ENCODE peak calls at places on chromosomes 4 and X, in ten cellular contexts. Z is dorsolateral prefrontal cortex, K is GM12864, E is tibial artery, M is foreskin fibroblast, B is astrocyte, I is left ventricle myocardium inferior, A is OCI-LY7, S is suprapubic skin, H is stomach. C is an unnamed sample.
A peak's percentile ranks its signal among the peaks of the same experiment; 100 is the strongest.

GRCh38 chr4:89489338-89489771 is 181.8 kb upstream of the GPRIN3 start:
- DNase-seq in Z (no peak), K (no peak), E (peak; percentile 33), M (no peak), B (no peak), I (peak; percentile 15), A (no peak), S (no peak), H (no peak), C (no peak)

GRCh38 chrX:75648803-75649588 is 126.2 kb upstream of the ZDHHC15 start:
- DNase-seq in Z (no peak), K (no peak), E (no peak), M (no peak), B (no peak), I (no peak), A (no peak), S (no peak), H (no peak), C (no peak)

GRCh38 chr4:100146756-100147155 is 43.5 kb downstream of the DDIT4L start:
- DNase-seq in Z (no peak), K (no peak), E (no peak), M (no peak), B (no peak), I (no peak), A (no peak), S (no peak), H (no peak), C (no peak)

GRCh38 chr4:85790582-85790981 is 315.6 kb downstream of the ARHGAP24 start:
- DNase-seq in Z (no peak), K (no peak), E (no peak), M (peak; percentile 61), B (peak; percentile 80), I (no peak), A (no peak), S (no peak), H (no peak), C (no peak)

GRCh38 chr4:112156546-112156945 is 11.3 kb downstream of the FAM241A start:
- DNase-seq in Z (no peak), K (no peak), E (no peak), M (no peak), B (no peak), I (no peak), A (no peak), S (no peak), H (no peak), C (no peak)

GRCh38 chr4:41384992-41385391 is 128.3 kb downstream of the UCHL1 start:
- DNase-seq in Z (peak; percentile 55), K (no peak), E (peak; percentile 78), M (peak; percentile 54), B (no peak), I (peak; percentile 90), A (no peak), S (peak; percentile 81), H (peak; percentile 86), C (no peak)

GRCh38 chr4:15653864-15654391 is 1.2 kb downstream of the FBXL5 start:
- DNase-seq in Z (no peak), K (no peak), E (no peak), M (peak; percentile 70), B (peak; percentile 71), I (no peak), A (peak; percentile 64), S (no peak), H (no peak), C (peak; percentile 69)

GRCh38 chr4:162988530-162988929 is 178.2 kb downstream of the NAF1 start:
- DNase-seq in Z (no peak), K (no peak), E (no peak), M (no peak), B (no peak), I (no peak), A (no peak), S (no peak), H (no peak), C (no peak)

GRCh38 chr4:148441986-148442829 is at the start of gene NR3C2:
- DNase-seq in Z (peak; percentile 100), K (peak; percentile 96), E (peak; percentile 100), M (peak; percentile 99), B (peak; percentile 95), I (peak; percentile 98), A (peak; percentile 98), S (peak; percentile 100), H (peak; percentile 99), C (peak; percentile 98)

GRCh38 chr4:148443550-148444295 is 1.5 kb upstream of the NR3C2 start:
- DNase-seq in Z (peak; percentile 51), K (no peak), E (peak; percentile 48), M (peak; percentile 3), B (no peak), I (peak; percentile 41), A (peak; percentile 11), S (peak; percentile 79), H (peak; percentile 44), C (peak; percentile 7)

GRCh38 chr4:148442830-148443549 is 776 bp upstream of the NR3C2 start:
- DNase-seq in Z (peak; percentile 51), K (no peak), E (peak; percentile 30), M (peak; percentile 54), B (no peak), I (peak; percentile 32), A (peak; percentile 7), S (no peak), H (no peak), C (no peak)

GRCh38 chr4:148444296-148445070 is 2.3 kb upstream of the NR3C2 start:
- DNase-seq in Z (peak; percentile 54), K (no peak), E (peak; percentile 40), M (peak; percentile 40), B (no peak), I (peak; percentile 27), A (peak; percentile 14), S (peak; percentile 69), H (peak; percentile 42), C (peak; percentile 18)

DNA sequence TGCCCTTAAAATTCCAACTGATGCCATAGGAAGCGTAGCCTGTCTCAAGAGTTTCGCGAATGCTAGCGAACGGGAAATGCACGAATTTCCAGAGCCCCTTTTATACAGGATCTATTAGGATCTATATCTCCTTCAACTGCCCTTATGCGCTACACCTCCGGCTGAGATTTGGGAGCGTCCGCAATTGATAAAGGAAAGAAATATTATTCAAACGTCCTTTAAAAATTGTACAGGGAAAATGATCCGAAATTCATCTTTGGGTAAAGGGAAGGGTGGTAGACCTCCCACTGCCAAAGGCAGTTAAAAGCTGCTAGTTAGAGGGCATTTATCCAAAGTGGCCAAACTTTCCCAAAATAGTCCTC is 609 bp downstream of the NR3C2 start:
- DNase-seq in Z (no peak), K (no peak), E (no peak), M (peak; percentile 22), B (no peak), I (no peak), A (no peak), S (no peak), H (no peak), C (no peak)
- TF ChIP-seq CTCF in Z (no peak), K (no peak), E (no peak), M (no peak), B (no peak), I (peak; percentile 8), A (no peak), S (no peak), H (no peak), C (no peak)

DNA sequence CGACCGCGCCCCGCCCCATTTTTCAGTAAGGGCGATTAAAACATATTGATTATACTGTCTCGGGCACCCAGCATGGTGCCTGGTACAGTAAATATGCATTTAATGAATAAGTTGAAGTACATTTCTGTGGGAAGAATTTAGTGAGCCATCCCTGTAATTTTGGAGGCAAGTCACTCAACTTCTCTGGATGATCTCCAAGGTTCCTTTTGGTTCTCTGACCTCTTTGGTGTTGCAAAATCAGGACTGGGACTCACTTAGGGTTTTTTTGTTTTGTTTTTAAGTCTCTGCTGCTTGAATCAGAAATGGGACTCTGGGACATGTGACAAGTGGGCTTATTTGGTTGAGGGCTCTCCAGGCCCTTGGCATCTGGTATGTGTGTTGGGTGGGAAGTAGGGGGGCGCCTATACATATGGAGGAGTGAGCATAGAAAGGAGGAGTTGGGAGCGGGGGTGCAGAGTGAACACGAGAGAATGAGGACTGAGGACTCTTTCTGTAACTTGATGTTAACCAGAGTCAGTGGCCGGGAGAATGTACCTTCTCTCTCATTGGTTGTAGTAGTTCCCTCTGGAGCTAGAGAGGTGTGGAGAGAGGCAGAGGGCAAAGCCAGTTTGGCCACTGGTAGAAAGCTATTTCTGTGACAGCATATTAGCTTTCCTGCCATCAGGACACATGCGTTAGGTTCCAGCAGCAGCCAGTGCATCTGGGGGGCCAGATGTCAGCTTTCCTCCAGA is 1.9 kb downstream of the ARHGAP10 start:
- DNase-seq in Z (no peak), K (no peak), E (peak; percentile 36), M (peak; percentile 86), B (peak; percentile 26), I (peak; percentile 29), A (no peak), S (no peak), H (no peak), C (peak; percentile 43)
- H3K4me3 ChIP-seq in Z (peak overlapping the region; percentile 79), K (peak overlapping the region; percentile 86), E (peak overlapping the region; percentile 91), M (peak overlapping the region; percentile 68), B (peak overlapping the region; percentile 92), I (peak overlapping the region; percentile 93), A (no peak overlapping the region), S (peak overlapping the region; percentile 67), H (peak overlapping the region; percentile 91), C (peak overlapping the region; percentile 100)

GRCh38 chr4:139762715-139763114 is 97.1 kb downstream of the MGST2 start:
- DNase-seq in Z (no peak), K (no peak), E (no peak), M (no peak), B (no peak), I (no peak), A (no peak), S (no peak), H (no peak), C (no peak)

GRCh38 chr4:139761461-139761860 is 95.8 kb downstream of the MGST2 start:
- DNase-seq in Z (no peak), K (no peak), E (no peak), M (peak; percentile 21), B (peak; percentile 11), I (no peak), A (peak; percentile 63), S (no peak), H (no peak), C (peak; percentile 29)

GRCh38 chr4:139763205-139763604 is 97.6 kb downstream of the MGST2 start:
- DNase-seq in Z (no peak), K (no peak), E (no peak), M (no peak), B (no peak), I (no peak), A (no peak), S (no peak), H (no peak), C (no peak)

GRCh38 chr4:139763668-139764067 is 98.0 kb downstream of the MGST2 start:
- DNase-seq in Z (no peak), K (no peak), E (no peak), M (no peak), B (no peak), I (no peak), A (peak; percentile 27), S (no peak), H (no peak), C (no peak)

DNA sequence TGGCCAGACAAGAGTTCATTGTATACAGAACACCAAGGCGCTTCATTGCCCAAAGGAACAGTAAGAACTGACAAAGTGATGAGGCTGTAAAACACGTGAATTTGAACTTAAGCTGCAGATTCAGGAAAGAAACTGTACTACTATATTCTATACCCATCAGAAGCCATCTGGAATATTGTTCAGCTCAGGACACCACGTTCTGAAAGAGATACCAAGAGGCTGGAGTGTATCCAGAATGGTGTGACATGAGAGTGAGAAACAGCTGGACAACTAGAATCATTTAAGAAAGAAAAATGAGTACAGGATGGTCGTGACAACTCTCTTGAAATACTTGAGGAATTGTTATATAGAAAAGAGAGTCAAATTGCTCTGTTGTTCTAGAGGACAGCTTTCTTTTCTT is 94.9 kb downstream of the MGST2 start:
- DNase-seq in Z (no peak), K (no peak), E (no peak), M (no peak), B (no peak), I (no peak), A (no peak), S (no peak), H (no peak), C (no peak)
- TF ChIP-seq CTCF in Z (no peak), K (no peak), E (no peak), M (no peak), B (no peak), I (no peak), A (no peak), S (no peak), H (no peak), C (no peak)

DNA sequence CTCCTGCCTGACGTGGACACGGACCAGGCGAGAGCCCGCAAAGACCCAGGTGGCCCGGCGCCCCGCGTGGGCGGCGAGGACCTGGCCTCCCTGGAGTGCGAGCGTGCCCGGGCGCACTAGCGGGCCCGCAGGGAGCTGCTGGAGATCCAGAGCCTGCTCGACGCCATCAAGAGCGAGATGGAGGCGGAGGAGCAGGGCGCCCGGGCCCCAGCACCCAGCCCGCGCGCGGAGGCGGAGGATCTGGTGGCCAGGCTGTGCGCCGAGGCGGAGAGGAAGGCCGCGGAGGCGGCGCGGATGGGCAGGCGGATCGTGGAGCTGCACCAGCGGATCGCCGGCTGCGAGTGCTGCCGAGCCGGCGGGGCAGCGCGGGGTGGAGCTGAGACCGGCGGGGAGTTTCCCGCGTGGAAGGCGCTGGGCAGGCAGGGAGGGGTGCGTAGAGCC is 18.2 kb downstream of the MRFAP1 start:
- DNase-seq in Z (peak; percentile 81), K (no peak), E (peak; percentile 39), M (peak; percentile 65), B (no peak), I (peak; percentile 53), A (no peak), S (no peak), H (no peak), C (peak; percentile 34)
- H3K4me3 ChIP-seq in Z (peak overlapping the region; percentile 72), K (peak overlapping the region; percentile 21), E (peak overlapping the region; percentile 50), M (peak overlapping the region; percentile 36), B (peak overlapping the region; percentile 28), I (peak overlapping the region; percentile 59), A (no peak overlapping the region), S (peak overlapping the region; percentile 50), H (peak overlapping the region; percentile 49), C (peak overlapping the region; percentile 15)

C was measured in GM12865.